ENCODE peak calls at places on chromosomes 13 and 19, in nine cellular contexts. B is Panc1, L is A549, S is HL-60, D is HCT116, X is SK-N-SH, Q is HepG2, O is GM12878, A is K562. V is an unnamed sample.

GRCh38 chr19:46049597-46049996 is 8.8 kb upstream of the IGFL4 start:
- DNase-seq in D (no peak), L (no peak), O (no peak), X (no peak), S (no peak), A (peak; percentile 38), B (no peak), Q (no peak), V (peak; percentile 89)

GRCh38 chr13:28297341-28297740 is 159.0 kb downstream of the PAN3 start:
- DNase-seq in A (no peak), X (no peak), S (no peak), O (no peak), L (no peak), B (no peak), D (no peak), Q (no peak), V (peak; percentile 80)

GRCh38 chr19:10660346-10660745 is 6.2 kb downstream of the ILF3 start:
- DNase-seq in B (no peak), D (no peak), X (no peak), O (no peak), A (no peak), S (no peak), Q (no peak), L (no peak), V (no peak)

GRCh38 chr13:103040006-103040405 is 26.2 kb downstream of the SLC10A2 start:
- DNase-seq in L (no peak), O (no peak), Q (no peak), D (no peak), B (no peak), S (no peak), X (no peak), A (no peak), V (no peak)

GRCh38 chr13:51681037-51681678 is 96.9 kb downstream of the WDFY2 start:
- DNase-seq in O (no peak), L (no peak), B (peak; percentile 28), A (no peak), S (no peak), Q (no peak), X (no peak), D (no peak), V (no peak)

GRCh38 chr13:36258831-36259230 is 38.8 kb downstream of the CCDC169 start:
- DNase-seq in S (no peak), A (no peak), Q (no peak), B (no peak), L (no peak), O (no peak), X (no peak), D (no peak), V (peak; percentile 6)

GRCh38 chr19:54436031-54436523 is 12.9 kb upstream of the LENG8 start:
- DNase-seq in L (no peak), D (no peak), Q (no peak), X (no peak), O (no peak), B (no peak), A (no peak), S (no peak), V (peak; percentile 55)

GRCh38 chr19:47719047-47719885 is 6.0 kb downstream of the EHD2 start:
- DNase-seq in S (no peak), Q (peak; percentile 44), D (no peak), L (peak; percentile 79), A (no peak), O (no peak), B (no peak), X (peak; percentile 95), V (no peak)

GRCh38 chr13:46728777-46729176 is 68.2 kb downstream of the ESD start:
- DNase-seq in Q (peak; percentile 21), D (no peak), X (no peak), L (peak; percentile 1), O (no peak), S (peak; percentile 20), B (no peak), A (peak; percentile 25), V (peak; percentile 78)

GRCh38 chr13:36370108-36370429 is 23.9 kb upstream of the SPART start:
- DNase-seq in X (no peak), L (no peak), B (no peak), Q (no peak), S (no peak), D (no peak), A (no peak), O (no peak), V (no peak)

GRCh38 chr13:31227063-31227462 is 27.3 kb downstream of the B3GLCT start:
- DNase-seq in X (no peak), L (no peak), Q (no peak), O (no peak), B (no peak), S (no peak), D (no peak), A (no peak), V (no peak)

GRCh38 chr13:74070513-74070912 is 63.7 kb downstream of the KLF12 start:
- DNase-seq in B (no peak), D (no peak), O (no peak), X (no peak), A (no peak), Q (no peak), L (no peak), S (no peak), V (no peak)

GRCh38 chr19:40933025-40933424 is 51.0 kb upstream of the CYP2A7 start:
- DNase-seq in O (no peak), S (no peak), X (no peak), B (no peak), L (peak; percentile 41), D (no peak), A (peak; percentile 44), Q (no peak), V (peak; percentile 77)

GRCh38 chr13:20713751-20714150 is 10.3 kb downstream of the IL17D start:
- DNase-seq in B (no peak), D (no peak), Q (no peak), L (no peak), S (no peak), O (no peak), A (no peak), X (no peak), V (no peak)

GRCh38 chr19:56927791-56928207 is 87.3 kb upstream of the PEG3 start:
- DNase-seq in B (no peak), D (no peak), A (no peak), O (no peak), S (no peak), L (no peak), X (no peak), Q (peak; percentile 80), V (no peak)

GRCh38 chr19:15442142-15442920 is 7.4 kb downstream of the WIZ start:
- DNase-seq in S (no peak), L (no peak), O (no peak), X (no peak), B (no peak), D (no peak), A (no peak), Q (no peak), V (no peak)

GRCh38 chr13:113041821-113042335 is 63.7 kb upstream of the F7 start:
- DNase-seq in S (no peak), B (no peak), D (no peak), A (no peak), X (no peak), O (no peak), Q (no peak), L (no peak), V (no peak)

GRCh38 chr13:110713981-110714797 is 689 bp downstream of the ING1 start:
- DNase-seq in A (peak; percentile 50), L (no peak), X (peak; percentile 56), Q (peak; percentile 28), B (no peak), D (no peak), S (no peak), O (no peak), V (peak; percentile 53)

GRCh38 chr19:48741222-48741999 is 1.0 kb upstream of the RASIP1 start:
- DNase-seq in A (peak; percentile 89), X (peak; percentile 81), L (peak; percentile 66), Q (no peak), B (no peak), O (no peak), D (no peak), S (no peak), V (peak; percentile 78)

GRCh38 chr19:10478903-10479384 is 24.2 kb downstream of the KEAP1 start:
- DNase-seq in D (peak; percentile 80), A (peak; percentile 96), S (no peak), B (peak; percentile 83), X (peak; percentile 90), O (no peak), Q (peak; percentile 31), L (peak; percentile 51), V (peak; percentile 98)

GRCh38 chr19:35030257-35031071 is at the start of gene SCN1B:
- DNase-seq in B (no peak), D (peak; percentile 22), O (no peak), X (peak; percentile 91), L (peak; percentile 91), Q (peak; percentile 31), S (peak; percentile 40), A (peak; percentile 85), V (peak; percentile 83)

GRCh38 chr19:32336259-32337111 is 8.9 kb upstream of the ZNF507 start:
- DNase-seq in A (no peak), B (no peak), D (no peak), Q (peak; percentile 85), X (no peak), O (no peak), S (no peak), L (no peak), V (no peak)

GRCh38 chr19:369256-369655 is 24.7 kb upstream of the MIER2 start:
- DNase-seq in Q (no peak), B (no peak), L (no peak), D (no peak), X (no peak), A (no peak), O (no peak), S (no peak), V (no peak)

GRCh38 chr19:30608471-30608870 is 236.3 kb downstream of the ZNF536 start:
- DNase-seq in L (no peak), A (no peak), S (no peak), B (no peak), O (no peak), X (no peak), D (no peak), Q (no peak), V (no peak)
- TF ChIP-seq REST in L (no peak), A (no peak), S (no peak), B (no peak), O (no peak), X (no peak), D (no peak), Q (no peak), V (no peak)

GRCh38 chr19:39038098-39038497 is 5.7 kb upstream of the FBXO27 start:
- DNase-seq in D (peak; percentile 37), B (no peak), L (peak; percentile 99), S (no peak), Q (peak; percentile 61), X (peak; percentile 71), O (no peak), A (peak; percentile 84), V (peak; percentile 89)
- TF ChIP-seq CTCF in D (peak; percentile 53), B (no peak), L (peak; percentile 48), S (no peak), Q (peak; percentile 79), X (peak; percentile 39), O (no peak), A (peak; percentile 70), V (peak; percentile 61)

GRCh38 chr19:38670921-38671398 is 23.5 kb downstream of the ACTN4 start:
- DNase-seq in X (no peak), D (no peak), A (peak; percentile 51), O (no peak), L (no peak), B (no peak), Q (peak; percentile 83), S (no peak), V (no peak)
- TF ChIP-seq REST in X (no peak), D (no peak), A (no peak), O (no peak), L (no peak), B (no peak), Q (no peak), S (no peak), V (no peak)

GRCh38 chr19:33998739-33999345 is 173.5 kb upstream of the LSM14A start:
- DNase-seq in O (no peak), L (peak; percentile 44), A (no peak), Q (no peak), S (no peak), B (no peak), D (no peak), X (peak; percentile 33), V (no peak)
- TF ChIP-seq CTCF in O (no peak), L (peak; percentile 82), A (no peak), Q (no peak), S (peak; percentile 9), B (peak; percentile 52), D (peak; percentile 79), X (peak; percentile 63), V (no peak)

V was measured in GM23338.